ENCODE peak calls at places on chromosomes 1 and 21, in five cellular contexts. One of them, this sample, is unnamed.

GRCh38 chr1:225921734-225922709 is 2.0 kb downstream of the PYCR2 start:
- DNase-seq in H1: no peak
- DNase-seq in H9: no peak
- DNase-seq in IMR-90: no peak
- DNase-seq in trophoblast cell: no peak
- DNase-seq in this sample: no peak

GRCh38 chr21:45427331-45428271 is 22.6 kb downstream of the COL18A1 start:
- DNase-seq in IMR-90: peak
- DNase-seq in trophoblast cell: peak
- DNase-seq in H1: peak
- DNase-seq in H9: peak
- DNase-seq in this sample: no peak

GRCh38 chr1:50983403-50983802 is 13.4 kb downstream of the CDKN2C start:
- DNase-seq in H9: no peak
- DNase-seq in trophoblast cell: no peak
- DNase-seq in IMR-90: no peak
- DNase-seq in H1: no peak
- DNase-seq in this sample: no peak

GRCh38 chr1:201608635-201609395 is 69.9 kb downstream of the NAV1 start:
- DNase-seq in IMR-90: peak
- DNase-seq in H9: no peak
- DNase-seq in H1: no peak
- DNase-seq in trophoblast cell: no peak
- DNase-seq in this sample: no peak

GRCh38 chr1:217462159-217462558 is 168.7 kb downstream of the GPATCH2 start:
- DNase-seq in trophoblast cell: no peak
- DNase-seq in H1: no peak
- DNase-seq in H9: no peak
- DNase-seq in IMR-90: peak
- DNase-seq in this sample: no peak

GRCh38 chr1:171801395-171801990 is 20.0 kb downstream of the METTL13 start:
- DNase-seq in trophoblast cell: peak
- DNase-seq in IMR-90: peak
- DNase-seq in H1: no peak
- DNase-seq in H9: peak
- DNase-seq in this sample: peak

GRCh38 chr21:37871121-37871862 is 45.0 kb downstream of the KCNJ6 start:
- DNase-seq in trophoblast cell: no peak
- DNase-seq in H1: no peak
- DNase-seq in IMR-90: peak
- DNase-seq in H9: no peak
- DNase-seq in this sample: no peak

GRCh38 chr1:67572594-67573221 is 112.3 kb upstream of the GADD45A start:
- DNase-seq in H9: no peak
- DNase-seq in trophoblast cell: peak
- DNase-seq in H1: no peak
- DNase-seq in IMR-90: peak
- DNase-seq in this sample: no peak

GRCh38 chr21:45073301-45074047 is 906 bp upstream of the ADARB1 start:
- DNase-seq in IMR-90: peak
- DNase-seq in H1: no peak
- DNase-seq in trophoblast cell: peak
- DNase-seq in H9: no peak
- DNase-seq in this sample: no peak

GRCh38 chr1:198054510-198054909 is 102.3 kb upstream of the NEK7 start:
- DNase-seq in H1: no peak
- DNase-seq in trophoblast cell: no peak
- DNase-seq in H9: no peak
- DNase-seq in IMR-90: no peak
- DNase-seq in this sample: no peak

GRCh38 chr1:210321131-210321530 is 7.6 kb upstream of the HHAT start:
- DNase-seq in H1: no peak
- DNase-seq in IMR-90: no peak
- DNase-seq in H9: no peak
- DNase-seq in trophoblast cell: no peak
- DNase-seq in this sample: no peak

GRCh38 chr1:106517218-106517617 is 539.3 kb upstream of the PRMT6 start:
- DNase-seq in H1: no peak
- DNase-seq in H9: no peak
- DNase-seq in trophoblast cell: no peak
- DNase-seq in IMR-90: no peak
- DNase-seq in this sample: no peak

GRCh38 chr1:239545466-239545865 is 159.1 kb downstream of the CHRM3 start:
- DNase-seq in H1: no peak
- DNase-seq in IMR-90: no peak
- DNase-seq in H9: no peak
- DNase-seq in trophoblast cell: no peak
- DNase-seq in this sample: no peak

GRCh38 chr21:40964691-40965090 is 117.7 kb upstream of the DSCAM start:
- DNase-seq in H1: no peak
- DNase-seq in H9: no peak
- DNase-seq in trophoblast cell: no peak
- DNase-seq in IMR-90: no peak
- DNase-seq in this sample: no peak

GRCh38 chr1:2112280-2112701 is 62.1 kb downstream of the PRKCZ start:
- DNase-seq in H1: no peak
- DNase-seq in H9: no peak
- DNase-seq in IMR-90: no peak
- DNase-seq in trophoblast cell: no peak
- DNase-seq in this sample: no peak

GRCh38 chr1:246875041-246876026 is 56.4 kb downstream of the AHCTF1 start:
- DNase-seq in H1: no peak
- DNase-seq in trophoblast cell: peak
- DNase-seq in IMR-90: peak
- DNase-seq in H9: no peak
- DNase-seq in this sample: no peak

GRCh38 chr1:33094971-33095604 is 14.1 kb downstream of the AZIN2 start:
- DNase-seq in IMR-90: peak
- DNase-seq in trophoblast cell: peak
- DNase-seq in H9: peak
- DNase-seq in H1: peak
- DNase-seq in this sample: peak

GRCh38 chr1:12634156-12634555 is 9.7 kb upstream of the AADACL4 start:
- DNase-seq in IMR-90: no peak
- DNase-seq in H1: no peak
- DNase-seq in trophoblast cell: no peak
- DNase-seq in H9: no peak
- DNase-seq in this sample: no peak

GRCh38 chr1:114209971-114210370 is 56.3 kb upstream of the SYT6 start:
- DNase-seq in H9: peak
- DNase-seq in trophoblast cell: no peak
- DNase-seq in H1: no peak
- DNase-seq in IMR-90: no peak
- DNase-seq in this sample: no peak

GRCh38 chr1:232306269-232306911 is 323.5 kb downstream of the SIPA1L2 start:
- DNase-seq in H9: peak
- DNase-seq in IMR-90: no peak
- DNase-seq in trophoblast cell: no peak
- DNase-seq in H1: no peak
- DNase-seq in this sample: no peak

GRCh38 chr21:41763398-41763931 is 3.4 kb downstream of the RIPK4 start:
- DNase-seq in trophoblast cell: peak
- DNase-seq in IMR-90: no peak
- DNase-seq in H1: no peak
- DNase-seq in H9: no peak
- DNase-seq in this sample: no peak

GRCh38 chr1:51519048-51519856 is at the start of gene EPS15:
- DNase-seq in IMR-90: peak
- DNase-seq in H9: peak
- DNase-seq in trophoblast cell: peak
- DNase-seq in H1: no peak
- DNase-seq in this sample: peak

GRCh38 chr1:38073926-38074677 is 27.5 kb upstream of the POU3F1 start:
- DNase-seq in H9: no peak
- DNase-seq in H1: no peak
- DNase-seq in IMR-90: no peak
- DNase-seq in trophoblast cell: no peak
- DNase-seq in this sample: no peak

GRCh38 chr1:11770011-11770410 is 8.0 kb downstream of the C1orf167 start:
- DNase-seq in IMR-90: no peak
- DNase-seq in trophoblast cell: no peak
- DNase-seq in H9: no peak
- DNase-seq in H1: no peak
- DNase-seq in this sample: no peak

GRCh38 chr1:175833502-175833901 is 90.1 kb upstream of the TNR start:
- DNase-seq in H9: no peak
- DNase-seq in IMR-90: no peak
- DNase-seq in trophoblast cell: no peak
- DNase-seq in H1: no peak
- DNase-seq in this sample: no peak

GRCh38 chr1:118254001-118254400 is 69.0 kb upstream of the SPAG17 start:
- DNase-seq in H9: no peak
- DNase-seq in H1: no peak
- DNase-seq in trophoblast cell: peak
- DNase-seq in IMR-90: no peak
- DNase-seq in this sample: no peak

GRCh38 chr1:5374176-5374575 is 618.0 kb downstream of the NPHP4 start:
- DNase-seq in H1: no peak
- DNase-seq in IMR-90: no peak
- DNase-seq in H9: no peak
- DNase-seq in trophoblast cell: no peak
- DNase-seq in this sample: no peak

GRCh38 chr1:86504130-86504479 is 35.4 kb downstream of the CLCA1 start:
- DNase-seq in IMR-90: no peak
- DNase-seq in H1: no peak
- DNase-seq in trophoblast cell: peak
- DNase-seq in H9: no peak
- DNase-seq in this sample: no peak

GRCh38 chr1:170932236-170932635 is 3.1 kb upstream of the MROH9 start:
- DNase-seq in IMR-90: no peak
- DNase-seq in H9: no peak
- DNase-seq in H1: no peak
- DNase-seq in trophoblast cell: no peak
- DNase-seq in this sample: no peak

DNA sequence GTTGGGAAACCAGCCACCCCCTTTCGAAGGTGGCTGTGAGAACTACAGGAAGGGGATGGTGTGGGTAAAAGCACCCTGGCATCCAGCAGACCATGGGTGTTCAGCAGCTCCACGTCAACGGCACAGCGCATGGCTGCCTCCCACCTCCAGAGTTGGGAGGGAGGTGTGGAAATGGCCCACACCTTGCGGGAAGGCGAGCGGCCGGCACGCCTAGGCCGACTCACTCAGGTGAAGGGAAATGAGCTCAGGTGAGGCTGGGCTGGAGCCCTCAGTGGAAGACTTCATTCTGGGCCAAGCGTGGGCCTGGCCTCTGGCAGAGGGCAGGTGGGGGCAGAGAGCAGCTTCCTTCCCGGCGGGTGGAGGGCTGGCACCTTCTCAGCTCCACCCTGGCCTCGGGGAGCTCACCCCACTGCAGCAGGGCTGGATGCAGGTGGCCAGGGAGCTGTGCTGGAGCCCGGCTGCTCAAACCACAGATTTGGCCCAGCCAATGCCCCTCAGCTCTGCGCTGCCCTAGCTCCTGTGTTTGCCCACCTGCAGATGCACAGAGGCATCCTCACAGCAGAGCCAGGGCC is 24.8 kb upstream of the ALDH4A1 start:
- DNase-seq in trophoblast cell: no peak
- DNase-seq in IMR-90: no peak
- DNase-seq in H1: no peak
- DNase-seq in H9: no peak
- DNase-seq in this sample: no peak
- H4K91ac ChIP-seq in trophoblast cell: peak
- H4K91ac ChIP-seq in IMR-90: peak
- H4K91ac ChIP-seq in H1: peak
- H4K91ac ChIP-seq in H9: no peak
- H4K91ac ChIP-seq in this sample: no peak

GRCh38 chr1:58895559-58896135 is 111.8 kb upstream of the JUN start:
- DNase-seq in H9: no peak
- DNase-seq in IMR-90: peak
- DNase-seq in trophoblast cell: no peak
- DNase-seq in H1: no peak
- DNase-seq in this sample: no peak
- H4K91ac ChIP-seq in H9: no peak
- H4K91ac ChIP-seq in IMR-90: peak
- H4K91ac ChIP-seq in trophoblast cell: no peak
- H4K91ac ChIP-seq in H1: no peak
- H4K91ac ChIP-seq in this sample: no peak

DNA sequence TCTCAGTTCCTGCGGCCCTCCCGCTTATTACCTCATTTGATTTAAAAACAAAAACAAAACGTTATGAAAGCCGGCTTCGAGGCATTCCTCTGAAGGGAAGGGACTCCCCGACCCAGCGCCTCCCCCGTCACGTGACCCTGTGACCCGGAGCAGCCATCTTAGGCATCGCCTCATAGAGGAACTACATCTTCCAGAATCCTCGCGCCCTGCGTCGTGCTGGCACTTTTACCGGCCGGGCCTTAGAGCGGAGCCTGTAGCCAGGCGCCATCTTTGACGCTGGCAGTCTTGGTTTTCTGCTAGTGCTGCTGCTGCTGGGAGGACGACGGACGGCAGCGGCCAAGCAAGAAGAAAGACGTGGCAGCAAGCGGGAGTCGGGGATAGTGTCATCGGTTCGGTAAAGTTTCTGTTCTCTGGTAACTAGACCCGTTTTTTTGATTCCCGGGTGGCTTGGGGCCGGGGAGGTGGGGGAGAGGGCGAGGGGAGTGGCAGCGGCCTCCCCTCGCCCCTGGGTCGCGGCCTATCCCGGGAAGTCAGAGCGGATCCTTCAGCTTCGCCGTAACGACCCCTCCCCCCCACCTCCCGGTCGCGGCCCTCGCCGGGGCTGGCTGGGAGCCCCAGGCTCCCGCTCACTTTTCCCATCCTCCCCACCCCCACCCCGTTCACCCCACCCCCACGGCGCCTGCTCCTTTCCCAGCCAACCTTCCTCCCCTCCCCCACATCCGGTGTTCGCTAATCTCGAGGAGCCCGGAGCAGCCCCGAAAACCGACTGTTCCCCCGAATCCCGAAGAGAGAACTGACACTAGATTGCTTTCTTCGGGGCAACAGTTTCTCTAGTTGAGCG is at the start of the genes ZBED6 and ZC3H11A:
- DNase-seq in trophoblast cell: peak
- DNase-seq in H1: peak
- DNase-seq in IMR-90: peak
- DNase-seq in H9: peak
- DNase-seq in this sample: peak
- H4K91ac ChIP-seq in trophoblast cell: peak
- H4K91ac ChIP-seq in H1: peak
- H4K91ac ChIP-seq in IMR-90: peak
- H4K91ac ChIP-seq in H9: no peak
- H4K91ac ChIP-seq in this sample: no peak

GRCh38 chr1:42943166-42943565 is 15.5 kb downstream of the SLC2A1 start:
- DNase-seq in trophoblast cell: no peak
- DNase-seq in H9: no peak
- DNase-seq in H1: no peak
- DNase-seq in IMR-90: no peak
- DNase-seq in this sample: no peak

GRCh38 chr1:42940851-42941639 is 17.6 kb downstream of the SLC2A1 start:
- DNase-seq in trophoblast cell: peak
- DNase-seq in IMR-90: peak
- DNase-seq in H9: peak
- DNase-seq in H1: no peak
- DNase-seq in this sample: no peak

GRCh38 chr1:42943728-42944127 is 14.9 kb downstream of the SLC2A1 start:
- DNase-seq in trophoblast cell: no peak
- DNase-seq in IMR-90: no peak
- DNase-seq in H9: no peak
- DNase-seq in H1: no peak
- DNase-seq in this sample: no peak

GRCh38 chr1:42941640-42942330 is 16.9 kb downstream of the SLC2A1 start:
- DNase-seq in trophoblast cell: peak
- DNase-seq in H9: no peak
- DNase-seq in IMR-90: peak
- DNase-seq in H1: no peak
- DNase-seq in this sample: no peak

GRCh38 chr1:42942444-42942843 is 16.2 kb downstream of the SLC2A1 start:
- DNase-seq in trophoblast cell: no peak
- DNase-seq in H9: no peak
- DNase-seq in IMR-90: no peak
- DNase-seq in H1: no peak
- DNase-seq in this sample: no peak
- H4K91ac ChIP-seq in trophoblast cell: peak
- H4K91ac ChIP-seq in H9: no peak
- H4K91ac ChIP-seq in IMR-90: peak
- H4K91ac ChIP-seq in H1: no peak
- H4K91ac ChIP-seq in this sample: peak

This sample was measured in neuronal stem cell.